ENCODE peak calls at places on chromosomes 5 and 9, in eight cellular contexts. J, G, C, F, A, S, W and L are unnamed samples.

GRCh38 chr9:106892632-106893031 is 29.7 kb downstream of the ZNF462 start:
- DNase-seq in W (peak; percentile 48), J (no peak), G (peak; percentile 94), F (peak; percentile 83), A (peak; percentile 89), C (peak; percentile 89), S (peak; percentile 83), L (no peak)

GRCh38 chr9:78261403-78262001 is 25.6 kb downstream of the CEP78 start:
- DNase-seq in W (peak; percentile 40), C (peak; percentile 8), J (no peak), S (no peak), F (no peak), A (no peak), G (peak; percentile 61), L (no peak)

GRCh38 chr5:15021286-15022046 is 149.9 kb upstream of the ANKH start:
- DNase-seq in J (no peak), A (no peak), G (no peak), C (no peak), S (no peak), W (no peak), F (no peak), L (no peak)

GRCh38 chr5:148949871-148950863 is 112.7 kb downstream of the SH3TC2 start:
- DNase-seq in A (no peak), G (no peak), W (no peak), F (peak; percentile 96), J (no peak), S (peak; percentile 85), C (no peak), L (no peak)

GRCh38 chr9:61665829-61666228 is 476.0 kb downstream of the SPATA31A7 start:
- DNase-seq in W (no peak), C (no peak), G (no peak), J (no peak), S (no peak), A (no peak), F (no peak), L (peak; percentile 78)

GRCh38 chr5:52784741-52785140 is 3.0 kb upstream of the ITGA1 start:
- DNase-seq in C (no peak), S (no peak), G (no peak), W (no peak), J (no peak), F (no peak), A (no peak), L (no peak)

GRCh38 chr9:32906213-32906612 is 95.2 kb downstream of the APTX start:
- DNase-seq in J (peak; percentile 38), S (no peak), F (no peak), A (no peak), C (no peak), G (no peak), W (no peak), L (no peak)

GRCh38 chr5:151663617-151664322 is 22.9 kb downstream of the SPARC start:
- DNase-seq in A (no peak), W (no peak), J (no peak), F (no peak), S (peak; percentile 48), C (no peak), G (no peak), L (no peak)

GRCh38 chr9:137396227-137396626 is 26.7 kb downstream of the EXD3 start:
- DNase-seq in C (no peak), W (no peak), G (no peak), J (no peak), S (no peak), A (no peak), F (no peak), L (no peak)

GRCh38 chr5:116360008-116360853 is 214.4 kb downstream of the SEMA6A start:
- DNase-seq in G (no peak), F (peak; percentile 90), S (no peak), A (no peak), C (no peak), W (peak; percentile 34), J (no peak), L (no peak)

GRCh38 chr5:146904890-146905289 is 26.3 kb upstream of the PPP2R2B start:
- DNase-seq in J (no peak), W (no peak), C (no peak), G (no peak), S (no peak), F (no peak), A (no peak), L (no peak)

GRCh38 chr9:71672573-71672972 is 95.7 kb downstream of the CEMIP2 start:
- DNase-seq in W (no peak), J (no peak), G (no peak), F (no peak), A (no peak), C (no peak), S (no peak), L (no peak)

GRCh38 chr5:171580506-171581265 is 161.2 kb downstream of the FGF18 start:
- DNase-seq in F (no peak), S (no peak), A (no peak), J (no peak), W (no peak), G (no peak), C (no peak), L (peak; percentile 79)

GRCh38 chr5:121725450-121725849 is 126.2 kb upstream of the FTMT start:
- DNase-seq in G (no peak), J (no peak), F (no peak), C (no peak), A (no peak), W (no peak), S (no peak), L (no peak)

GRCh38 chr9:121902483-121903135 is 190.5 kb downstream of the TTLL11 start:
- DNase-seq in A (no peak), J (peak; percentile 15), F (no peak), G (no peak), C (no peak), S (no peak), W (peak; percentile 54), L (no peak)

GRCh38 chr9:90100014-90100413 is 495.2 kb downstream of the GADD45G start:
- DNase-seq in W (no peak), J (no peak), A (no peak), S (no peak), G (no peak), F (no peak), C (no peak), L (no peak)

GRCh38 chr9:135065151-135065550 is 22.3 kb upstream of the OLFM1 start:
- DNase-seq in S (no peak), J (no peak), G (no peak), W (no peak), A (no peak), C (no peak), F (peak; percentile 40), L (no peak)

GRCh38 chr5:75239681-75240080 is 3.0 kb upstream of the ANKRD31 start:
- DNase-seq in C (peak; percentile 51), A (no peak), F (no peak), W (no peak), S (no peak), G (peak; percentile 88), J (no peak), L (no peak)

GRCh38 chr5:57215629-57216195 is 41.9 kb downstream of the GPBP1 start:
- DNase-seq in C (no peak), S (no peak), W (no peak), J (no peak), G (no peak), A (no peak), F (no peak), L (no peak)

DNA sequence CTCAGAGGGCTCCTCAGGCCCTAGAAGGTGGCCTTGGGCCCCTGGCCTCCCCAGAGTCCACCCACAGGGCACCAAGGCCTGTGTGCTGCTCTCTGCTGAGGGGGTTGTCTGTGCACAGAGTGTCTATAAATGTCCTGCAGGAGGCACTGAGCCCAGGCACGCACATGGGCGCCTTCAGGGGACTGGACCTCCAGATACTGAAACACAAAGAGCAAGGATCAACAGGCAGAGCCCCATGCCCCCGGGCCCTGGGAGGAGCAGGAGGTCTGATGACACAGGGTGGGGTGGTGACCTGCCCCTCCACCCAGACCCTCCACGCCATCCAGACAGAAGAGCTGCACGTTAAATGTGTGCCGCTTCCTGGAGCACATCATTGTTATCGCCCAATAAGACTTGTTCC is 64.6 kb upstream of the SIMC1 start:
- DNase-seq in F (no peak), W (no peak), C (no peak), A (no peak), J (no peak), S (no peak), G (no peak), L (no peak)
- H3K4me1 ChIP-seq in F (no peaks in the 10 kb centered on the region), W (no peaks in the 10 kb centered on the region), C (no peaks in the 10 kb centered on the region), A (no peaks in the 10 kb centered on the region), J (no peaks in the 10 kb centered on the region), S (no peaks in the 10 kb centered on the region), G (no peaks in the 10 kb centered on the region), L (no peaks in the 10 kb centered on the region)

GRCh38 chr9:125706661-125707539 is at the start of gene MAPKAP1:
- DNase-seq in A (peak; percentile 62), G (peak; percentile 98), J (peak; percentile 81), C (peak; percentile 85), W (peak; percentile 98), F (peak; percentile 99), S (peak; percentile 97), L (no peak)
- H3K27ac ChIP-seq in A (peak within 1 kb of the TSS; percentile 94), G (peak within 1 kb of the TSS; percentile 82), J (peak within 1 kb of the TSS; percentile 69), C (peak within 1 kb of the TSS; percentile 58), W (peak within 1 kb of the TSS; percentile 54), F (peak within 1 kb of the TSS; percentile 80), S (peak within 1 kb of the TSS; percentile 86), L (peak within 1 kb of the TSS; percentile 69)

GRCh38 chr5:81393783-81394718 is at the start of gene ACOT12:
- DNase-seq in A (no peak), W (peak; percentile 73), S (no peak), G (peak; percentile 79), F (peak; percentile 61), J (no peak), C (no peak), L (no peak)
- TF ChIP-seq POLR2AphosphoS5 in A (no peak), W (no peak), S (no peak), G (no peak), F (no peak), J (no peak), C (no peak), L (no peak)

GRCh38 chr5:72126796-72127195 is 19.5 kb downstream of the MAP1B start:
- DNase-seq in C (no peak), G (no peak), F (no peak), J (no peak), W (peak; percentile 35), S (no peak), A (no peak), L (no peak)

GRCh38 chr5:72123764-72124163 is 16.5 kb downstream of the MAP1B start:
- DNase-seq in G (no peak), F (no peak), C (no peak), S (no peak), J (no peak), A (no peak), W (no peak), L (no peak)

GRCh38 chr5:72125931-72126620 is 18.8 kb downstream of the MAP1B start:
- DNase-seq in G (peak; percentile 51), F (no peak), W (peak; percentile 19), C (no peak), A (no peak), S (no peak), J (no peak), L (no peak)

GRCh38 chr5:72122619-72123018 is 15.3 kb downstream of the MAP1B start:
- DNase-seq in F (no peak), G (peak; percentile 27), C (no peak), J (no peak), S (no peak), W (no peak), A (no peak), L (no peak)

DNA sequence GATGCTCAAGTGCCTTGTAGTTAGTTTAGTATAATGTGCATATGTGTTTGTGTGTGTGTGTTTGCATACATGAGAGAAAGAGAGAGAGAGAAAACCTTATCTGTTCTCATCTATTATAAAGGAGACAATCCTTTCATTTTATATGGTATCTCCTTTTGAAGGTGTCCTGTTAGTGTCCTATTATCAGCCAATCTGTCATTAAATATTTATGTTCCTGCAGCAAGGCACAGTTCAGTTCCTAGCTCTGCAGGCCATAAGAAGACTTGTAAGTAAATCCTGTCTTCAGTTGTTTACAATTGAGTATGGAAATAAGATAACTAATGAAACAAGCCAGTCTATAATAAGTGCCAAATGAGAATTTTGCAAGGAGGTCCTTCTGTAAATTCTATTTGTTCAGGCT is 18.0 kb downstream of the MAP1B start:
- DNase-seq in A (no peak), W (no peak), C (no peak), J (no peak), G (no peak), F (no peak), S (no peak), L (no peak)
- H3K4me1 ChIP-seq in A (no peaks in the 10 kb centered on the region), W (peaks cover 78% of the 10 kb centered on the region), C (no peaks in the 10 kb centered on the region), J (no peaks in the 10 kb centered on the region), G (peaks cover 61% of the 10 kb centered on the region), F (no peaks in the 10 kb centered on the region), S (no peaks in the 10 kb centered on the region), L (peaks cover 20% of the 10 kb centered on the region)